ENCODE peak calls at places on chromosomes 13 and 19, in four cellular contexts. M, L, W and J are unnamed samples.

GRCh38 chr13:34349091-34349722 is 531.3 kb downstream of the RFC3 start:
- DNase-seq in M (peak; percentile 52), L (peak; percentile 81), W (peak; percentile 98), J (no peak)

GRCh38 chr13:106567421-106568224 is at the start of gene ARGLU1:
- DNase-seq in M (peak; percentile 93), L (peak; percentile 96), W (no peak), J (peak; percentile 95)

GRCh38 chr13:74288361-74288911 is 154.2 kb upstream of the KLF12 start:
- DNase-seq in M (peak; percentile 55), L (peak; percentile 16), W (no peak), J (peak; percentile 26)

GRCh38 chr19:14517840-14518505 is at the start of gene DNAJB1:
- DNase-seq in M (peak; percentile 78), L (peak; percentile 78), W (no peak), J (peak; percentile 86)

GRCh38 chr19:50559636-50560035 is 8.6 kb downstream of the LRRC4B start:
- DNase-seq in M (no peak), L (no peak), W (no peak), J (no peak)

GRCh38 chr19:58218899-58219298 is 9.8 kb upstream of the ZNF544 start:
- DNase-seq in M (peak; percentile 25), L (peak; percentile 20), W (no peak), J (peak; percentile 56)

GRCh38 chr19:34353546-34353945 is 11.4 kb upstream of the GPI start:
- DNase-seq in M (no peak), L (no peak), W (no peak), J (no peak)

GRCh38 chr19:39941615-39942507 is 7.4 kb upstream of the FCGBP start:
- DNase-seq in M (peak; percentile 39), L (peak; percentile 42), W (peak; percentile 9), J (peak; percentile 85)

GRCh38 chr19:28234637-28235036 is 978.3 kb downstream of the UQCRFS1 start:
- DNase-seq in M (no peak), L (no peak), W (no peak), J (peak; percentile 21)

GRCh38 chr19:52535831-52536800 is 8.6 kb downstream of the ZNF808 start:
- DNase-seq in M (peak; percentile 88), L (peak; percentile 64), W (peak; percentile 26), J (peak; percentile 86)

GRCh38 chr19:3482507-3483225 is 575 bp downstream of the SMIM44 start:
- DNase-seq in M (no peak), L (no peak), W (no peak), J (no peak)

GRCh38 chr13:40432018-40432978 is 234.1 kb downstream of the FOXO1 start:
- DNase-seq in M (no peak), L (no peak), W (no peak), J (peak; percentile 51)

GRCh38 chr19:49805822-49806612 is 7.1 kb downstream of the FUZ start:
- DNase-seq in M (no peak), L (no peak), W (no peak), J (no peak)

GRCh38 chr13:37769078-37769477 is 100.5 kb downstream of the TRPC4 start:
- DNase-seq in M (peak; percentile 17), L (no peak), W (no peak), J (no peak)

GRCh38 chr19:35006342-35006998 is 6.3 kb downstream of the GRAMD1A start:
- DNase-seq in M (peak; percentile 86), L (peak; percentile 87), W (no peak), J (no peak)

GRCh38 chr13:93169980-93170379 is 56.6 kb upstream of the GPC6 start:
- DNase-seq in M (peak; percentile 100), L (no peak), W (peak; percentile 35), J (no peak)

GRCh38 chr13:108902557-108903155 is 273.2 kb downstream of the MYO16 start:
- DNase-seq in M (peak; percentile 72), L (peak; percentile 82), W (peak; percentile 22), J (no peak)

GRCh38 chr19:42284066-42284501 is 15.0 kb downstream of the CIC start:
- DNase-seq in M (peak; percentile 77), L (peak; percentile 51), W (no peak), J (peak; percentile 91)

GRCh38 chr13:114019367-114019766 is 45.5 kb upstream of the C13orf46 start:
- DNase-seq in M (no peak), L (no peak), W (no peak), J (peak; percentile 52)

GRCh38 chr19:3916033-3916432 is 16.8 kb upstream of the NMRK2 start:
- DNase-seq in M (no peak), L (no peak), W (no peak), J (no peak)

GRCh38 chr13:29679357-29680050 is 84.0 kb upstream of the SLC7A1 start:
- DNase-seq in M (no peak), L (peak; percentile 87), W (no peak), J (no peak)

GRCh38 chr13:72168126-72168525 is 301.1 kb upstream of the DACH1 start:
- DNase-seq in M (no peak), L (no peak), W (no peak), J (no peak)

GRCh38 chr19:14088634-14089411 is 1.7 kb downstream of the SAMD1 start:
- DNase-seq in M (no peak), L (no peak), W (no peak), J (no peak)

GRCh38 chr19:51448011-51448744 is 10.1 kb downstream of the SIGLEC8 start:
- DNase-seq in M (no peak), L (no peak), W (no peak), J (peak; percentile 12)

GRCh38 chr13:112434937-112435523 is 58.9 kb downstream of the SPACA7 start:
- DNase-seq in M (no peak), L (no peak), W (no peak), J (no peak)

GRCh38 chr13:21326155-21327030 is 132.7 kb downstream of the ZDHHC20 start:
- DNase-seq in M (peak; percentile 65), L (peak; percentile 3), W (peak; percentile 60), J (no peak)

GRCh38 chr19:40534148-40534547 is 42.5 kb upstream of the SHKBP1 start:
- DNase-seq in M (no peak), L (no peak), W (no peak), J (no peak)

GRCh38 chr13:76976488-76976887 is 15.4 kb upstream of the CLN5 start:
- DNase-seq in M (peak; percentile 89), L (no peak), W (peak; percentile 67), J (no peak)

GRCh38 chr19:50478901-50479715 is 2.5 kb upstream of the GARIN5A start:
- DNase-seq in M (peak; percentile 28), L (no peak), W (no peak), J (peak; percentile 20)

GRCh38 chr13:34675626-34676025 is 266.4 kb upstream of the NBEA start:
- DNase-seq in M (no peak), L (no peak), W (no peak), J (no peak)

GRCh38 chr13:76677047-76677446 is 209.2 kb downstream of the KCTD12 start:
- DNase-seq in M (no peak), L (peak; percentile 34), W (no peak), J (no peak)

GRCh38 chr13:28707629-28708427 is 10.9 kb downstream of the SLC46A3 start:
- DNase-seq in M (peak; percentile 78), L (no peak), W (peak; percentile 87), J (peak; percentile 94)

GRCh38 chr13:34469212-34469983 is 472.7 kb upstream of the NBEA start:
- DNase-seq in M (peak; percentile 89), L (peak; percentile 76), W (no peak), J (no peak)

GRCh38 chr19:12656899-12657571 is 9.5 kb downstream of the MAN2B1 start:
- DNase-seq in M (no peak), L (no peak), W (no peak), J (no peak)

GRCh38 chr13:77563110-77563509 is 27.6 kb downstream of the SCEL start:
- DNase-seq in M (peak; percentile 54), L (peak; percentile 26), W (no peak), J (no peak)

GRCh38 chr13:82292334-82292733 is 1589.9 kb downstream of the SLITRK1 start:
- DNase-seq in M (no peak), L (no peak), W (no peak), J (no peak)

GRCh38 chr13:70188567-70188966 is 80.3 kb upstream of the KLHL1 start:
- DNase-seq in M (peak; percentile 18), L (no peak), W (no peak), J (no peak)

DNA sequence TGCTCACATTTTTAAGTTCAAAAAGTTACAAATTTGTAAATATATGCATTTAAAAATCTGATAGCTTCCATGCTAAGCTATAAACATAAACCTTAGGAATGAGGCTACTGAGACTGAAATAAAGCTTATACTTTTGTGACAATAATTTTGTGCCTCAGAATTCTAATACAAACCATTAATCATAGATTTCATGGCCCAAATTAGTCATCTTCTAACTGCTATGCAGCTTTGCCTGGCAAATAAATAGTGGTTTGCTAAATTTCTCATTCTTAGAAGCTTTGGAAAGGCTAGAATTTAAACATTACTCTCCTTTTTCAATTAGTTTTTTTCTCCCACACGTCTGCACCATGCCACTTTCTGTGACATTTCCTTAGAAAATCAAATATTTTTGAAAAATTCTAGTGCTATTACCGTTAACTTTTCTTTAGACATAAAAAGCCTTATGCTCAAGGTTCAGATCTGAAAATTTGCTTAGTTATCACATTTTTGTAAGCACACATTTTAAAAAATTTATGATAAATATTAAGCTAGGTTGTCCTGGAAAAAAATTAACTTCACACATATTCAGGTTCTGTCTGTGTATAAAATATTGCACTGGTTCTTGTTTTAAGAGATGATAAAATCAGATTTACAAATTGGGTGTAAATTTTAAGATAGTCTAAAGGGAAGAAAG is 46.9 kb downstream of the FNDC3A start:
- DNase-seq in M (peak; percentile 30), L (no peak), W (no peak), J (no peak)
- H3K4me3 ChIP-seq in M (no peak overlapping the region), L (no peak overlapping the region), W (no peak overlapping the region), J (no peak overlapping the region)

GRCh38 chr13:81116461-81117282 is 775.7 kb upstream of the SPRY2 start:
- DNase-seq in M (no peak), L (no peak), W (no peak), J (no peak)
- H3K4me3 ChIP-seq in M (no peak overlapping the region), L (no peak overlapping the region), W (no peak overlapping the region), J (no peak overlapping the region)

GRCh38 chr13:99220199-99220931 is 19.7 kb downstream of the UBAC2 start:
- DNase-seq in M (no peak), L (no peak), W (no peak), J (no peak)

GRCh38 chr13:99218969-99219368 is 18.3 kb downstream of the UBAC2 start:
- DNase-seq in M (no peak), L (no peak), W (no peak), J (peak; percentile 54)

GRCh38 chr13:99217461-99218101 is 16.9 kb downstream of the UBAC2 start:
- DNase-seq in M (no peak), L (no peak), W (no peak), J (no peak)

GRCh38 chr13:99218126-99218525 is 17.5 kb downstream of the UBAC2 start:
- DNase-seq in M (no peak), L (no peak), W (no peak), J (no peak)

GRCh38 chr13:99218545-99218944 is 17.9 kb downstream of the UBAC2 start:
- DNase-seq in M (no peak), L (peak; percentile 34), W (no peak), J (no peak)
- H3K4me3 ChIP-seq in M (no peak overlapping the region), L (no peak overlapping the region), W (no peak overlapping the region), J (no peak overlapping the region)

GRCh38 chr19:44643605-44644390 is at the start of gene PVR:
- DNase-seq in M (peak; percentile 77), L (peak; percentile 83), W (no peak), J (peak; percentile 42)
- H3K4me3 ChIP-seq in M (peak within 1 kb of the TSS; percentile 91), L (peak within 1 kb of the TSS; percentile 89), W (peak within 1 kb of the TSS; percentile 67), J (peak within 1 kb of the TSS; percentile 51)

GRCh38 chr13:45121421-45121820 is 1.1 kb downstream of the GTF2F2 start:
- DNase-seq in M (peak; percentile 61), L (peak; percentile 41), W (no peak), J (peak; percentile 48)
- H3K4me3 ChIP-seq in M (peak overlapping the region; percentile 69), L (peak overlapping the region; percentile 85), W (peak overlapping the region; percentile 91), J (peak overlapping the region; percentile 63)